ENCODE peak calls at places on chromosome 22, in eight cellular contexts. One of them, this sample, is unnamed.

GRCh38 chr22:44618400-44618799 is 83.6 kb upstream of the PRR5 start:
- DNase-seq in endothelial cell: no peak
- DNase-seq in body of pancreas: no peak
- DNase-seq in AG09319: no peak
- DNase-seq in HCT116: no peak
- DNase-seq in thoracic aorta: no peak
- DNase-seq in fibroblast of lung: no peak
- DNase-seq in OCI-LY7: no peak
- DNase-seq in this sample: no peak

GRCh38 chr22:19761022-19761499 is 483 bp downstream of the TBX1 start:
- DNase-seq in fibroblast of lung: no peak
- DNase-seq in HCT116: no peak
- DNase-seq in AG09319: no peak
- DNase-seq in endothelial cell: no peak
- DNase-seq in OCI-LY7: no peak
- DNase-seq in body of pancreas: no peak
- DNase-seq in thoracic aorta: no peak
- DNase-seq in this sample: no peak

GRCh38 chr22:49632199-49633009 is 195.3 kb downstream of the BRD1 start:
- DNase-seq in HCT116: peak; percentile 7
- DNase-seq in body of pancreas: peak; percentile 58
- DNase-seq in thoracic aorta: no peak
- DNase-seq in AG09319: no peak
- DNase-seq in fibroblast of lung: peak; percentile 41
- DNase-seq in endothelial cell: peak; percentile 83
- DNase-seq in OCI-LY7: no peak
- DNase-seq in this sample: peak; percentile 81

GRCh38 chr22:19824197-19825015 is 30.3 kb downstream of the GNB1L start:
- DNase-seq in thoracic aorta: no peak
- DNase-seq in body of pancreas: peak; percentile 9
- DNase-seq in OCI-LY7: no peak
- DNase-seq in endothelial cell: peak; percentile 1
- DNase-seq in fibroblast of lung: no peak
- DNase-seq in HCT116: no peak
- DNase-seq in AG09319: no peak
- DNase-seq in this sample: no peak

GRCh38 chr22:23121026-23121823 is 20.6 kb downstream of the RSPH14 start:
- DNase-seq in HCT116: no peak
- DNase-seq in endothelial cell: no peak
- DNase-seq in fibroblast of lung: peak; percentile 5
- DNase-seq in body of pancreas: no peak
- DNase-seq in AG09319: no peak
- DNase-seq in OCI-LY7: no peak
- DNase-seq in thoracic aorta: no peak
- DNase-seq in this sample: no peak

GRCh38 chr22:23829845-23830372 is 8.9 kb downstream of the DERL3 start:
- DNase-seq in fibroblast of lung: peak; percentile 81
- DNase-seq in HCT116: no peak
- DNase-seq in endothelial cell: no peak
- DNase-seq in AG09319: peak; percentile 84
- DNase-seq in thoracic aorta: no peak
- DNase-seq in body of pancreas: no peak
- DNase-seq in OCI-LY7: no peak
- DNase-seq in this sample: no peak

GRCh38 chr22:17862646-17863181 is 88.4 kb upstream of the BID start:
- DNase-seq in endothelial cell: no peak
- DNase-seq in OCI-LY7: no peak
- DNase-seq in body of pancreas: no peak
- DNase-seq in thoracic aorta: no peak
- DNase-seq in fibroblast of lung: peak; percentile 51
- DNase-seq in AG09319: no peak
- DNase-seq in HCT116: no peak
- DNase-seq in this sample: no peak

GRCh38 chr22:43777204-43777671 is 34.9 kb downstream of the EFCAB6 start:
- DNase-seq in body of pancreas: no peak
- DNase-seq in fibroblast of lung: peak; percentile 93
- DNase-seq in thoracic aorta: no peak
- DNase-seq in HCT116: no peak
- DNase-seq in endothelial cell: peak; percentile 16
- DNase-seq in AG09319: peak; percentile 48
- DNase-seq in OCI-LY7: no peak
- DNase-seq in this sample: no peak

GRCh38 chr22:41831828-41832552 is 915 bp upstream of the SREBF2 start:
- DNase-seq in HCT116: no peak
- DNase-seq in endothelial cell: no peak
- DNase-seq in OCI-LY7: no peak
- DNase-seq in body of pancreas: no peak
- DNase-seq in thoracic aorta: no peak
- DNase-seq in AG09319: no peak
- DNase-seq in fibroblast of lung: no peak
- DNase-seq in this sample: no peak

GRCh38 chr22:31629741-31630184 is 32.3 kb downstream of the PISD start:
- DNase-seq in endothelial cell: no peak
- DNase-seq in body of pancreas: no peak
- DNase-seq in HCT116: no peak
- DNase-seq in fibroblast of lung: no peak
- DNase-seq in thoracic aorta: no peak
- DNase-seq in OCI-LY7: peak; percentile 53
- DNase-seq in AG09319: no peak
- DNase-seq in this sample: no peak
- TF ChIP-seq CTCF in endothelial cell: no peak
- TF ChIP-seq CTCF in body of pancreas: no peak
- TF ChIP-seq CTCF in HCT116: no peak
- TF ChIP-seq CTCF in fibroblast of lung: no peak
- TF ChIP-seq CTCF in thoracic aorta: no peak
- TF ChIP-seq CTCF in OCI-LY7: peak; percentile 0
- TF ChIP-seq CTCF in AG09319: no peak
- TF ChIP-seq CTCF in this sample: no peak

GRCh38 chr22:27420186-27420816 is 381.3 kb downstream of the MN1 start:
- DNase-seq in fibroblast of lung: peak; percentile 49
- DNase-seq in thoracic aorta: no peak
- DNase-seq in endothelial cell: no peak
- DNase-seq in OCI-LY7: no peak
- DNase-seq in body of pancreas: no peak
- DNase-seq in AG09319: no peak
- DNase-seq in HCT116: no peak
- DNase-seq in this sample: no peak

GRCh38 chr22:27419473-27419872 is 382.1 kb downstream of the MN1 start:
- DNase-seq in OCI-LY7: no peak
- DNase-seq in endothelial cell: no peak
- DNase-seq in body of pancreas: no peak
- DNase-seq in HCT116: no peak
- DNase-seq in fibroblast of lung: peak; percentile 49
- DNase-seq in AG09319: no peak
- DNase-seq in thoracic aorta: no peak
- DNase-seq in this sample: no peak

GRCh38 chr22:27418261-27418660 is 383.3 kb downstream of the MN1 start:
- DNase-seq in endothelial cell: no peak
- DNase-seq in fibroblast of lung: no peak
- DNase-seq in OCI-LY7: no peak
- DNase-seq in HCT116: no peak
- DNase-seq in AG09319: no peak
- DNase-seq in thoracic aorta: no peak
- DNase-seq in body of pancreas: no peak
- DNase-seq in this sample: no peak

GRCh38 chr22:27413702-27414101 is 387.9 kb downstream of the MN1 start:
- DNase-seq in body of pancreas: no peak
- DNase-seq in thoracic aorta: no peak
- DNase-seq in endothelial cell: no peak
- DNase-seq in OCI-LY7: no peak
- DNase-seq in HCT116: no peak
- DNase-seq in fibroblast of lung: no peak
- DNase-seq in AG09319: no peak
- DNase-seq in this sample: no peak

DNA sequence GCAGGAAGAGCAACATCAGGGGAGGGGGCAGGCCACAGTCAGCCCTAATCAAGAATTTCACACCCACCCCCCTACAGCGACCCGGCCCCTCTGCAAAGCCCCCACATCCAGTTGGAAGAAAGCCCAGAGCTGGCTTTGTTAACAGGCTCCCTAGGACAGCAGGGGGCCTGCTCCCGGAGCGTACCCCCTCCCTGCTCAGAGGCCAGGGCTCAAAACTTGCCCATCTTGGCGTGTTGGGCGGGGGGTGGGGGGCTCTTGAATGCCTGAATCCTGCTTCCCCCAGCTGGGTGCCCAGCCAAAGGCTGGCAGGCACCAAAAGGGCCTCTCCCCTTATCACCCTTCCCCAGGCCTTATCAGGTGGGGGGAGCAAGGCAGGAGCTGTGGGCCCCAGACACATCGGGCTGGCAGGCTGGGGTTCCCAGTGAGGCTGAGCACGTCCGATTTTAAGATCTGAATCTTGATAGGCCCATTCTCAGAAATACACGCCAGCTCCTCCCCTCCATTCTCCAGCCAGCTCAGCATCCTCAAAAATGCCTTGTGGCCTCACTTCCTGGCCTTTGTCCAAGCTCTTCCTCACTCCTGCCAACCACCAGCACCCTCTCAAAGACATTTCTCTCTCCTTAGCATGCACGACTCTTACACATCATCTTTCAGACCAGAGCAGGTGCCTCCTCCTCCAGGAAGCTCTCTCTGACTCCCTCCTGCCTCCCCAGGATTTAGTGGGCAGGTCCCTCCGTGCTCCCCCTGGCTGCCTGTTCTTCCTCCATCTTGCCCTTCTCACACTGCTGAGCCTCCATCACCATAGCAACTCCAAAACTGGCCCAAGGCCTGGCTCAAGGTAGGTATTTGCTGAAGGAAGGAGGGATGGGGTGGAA is 384.8 kb downstream of the MN1 start:
- DNase-seq in AG09319: peak; percentile 74
- DNase-seq in HCT116: no peak
- DNase-seq in fibroblast of lung: peak; percentile 93
- DNase-seq in OCI-LY7: no peak
- DNase-seq in thoracic aorta: no peak
- DNase-seq in endothelial cell: no peak
- DNase-seq in body of pancreas: no peak
- DNase-seq in this sample: no peak
- TF ChIP-seq CTCF in AG09319: peak; percentile 9
- TF ChIP-seq CTCF in HCT116: no peak
- TF ChIP-seq CTCF in fibroblast of lung: no peak
- TF ChIP-seq CTCF in OCI-LY7: no peak
- TF ChIP-seq CTCF in thoracic aorta: no peak
- TF ChIP-seq CTCF in endothelial cell: no peak
- TF ChIP-seq CTCF in body of pancreas: no peak
- TF ChIP-seq CTCF in this sample: no peak

DNA sequence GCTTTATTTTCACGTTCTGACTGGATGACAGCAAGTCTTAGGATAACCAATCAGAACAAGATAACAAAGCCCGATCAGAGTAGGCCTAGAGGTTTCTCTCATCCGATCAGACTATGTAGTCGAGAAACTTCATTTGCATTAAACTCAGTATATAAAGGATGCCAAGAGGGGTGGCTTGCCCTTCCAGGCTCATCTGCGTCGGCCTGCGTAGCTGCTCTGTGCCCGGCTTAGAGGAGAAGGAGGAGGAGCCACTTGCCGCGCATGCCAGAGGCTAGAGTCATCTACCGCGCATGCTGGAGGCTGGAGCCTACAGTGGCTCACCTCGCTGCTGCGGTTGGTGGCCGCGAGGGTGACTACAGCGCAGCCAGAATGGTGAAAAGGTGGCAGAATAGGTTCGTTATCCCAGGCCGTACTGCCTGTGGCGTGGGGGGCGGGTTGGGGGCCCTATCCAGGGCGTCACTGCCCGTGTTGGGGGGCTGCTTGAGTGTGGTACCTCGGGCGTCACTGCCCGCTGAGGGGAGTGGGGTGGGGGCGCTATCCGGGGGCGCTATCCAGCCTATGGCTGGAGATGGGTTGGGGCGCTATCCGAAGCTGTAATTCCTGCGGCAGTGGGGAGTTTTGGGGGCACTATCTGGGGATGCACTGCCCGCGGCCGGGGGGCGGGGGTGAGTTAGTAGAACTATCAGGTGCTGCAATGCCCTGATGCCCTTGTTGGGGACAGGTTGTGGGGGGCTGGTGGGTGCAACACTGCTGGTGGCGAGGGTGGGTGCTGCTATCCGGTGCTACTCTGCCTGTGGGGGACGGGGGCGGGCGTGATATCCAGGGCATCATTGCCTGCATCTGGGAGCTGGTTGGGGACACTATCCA is at the start of gene RFPL2:
- DNase-seq in AG09319: no peak
- DNase-seq in endothelial cell: peak; percentile 62
- DNase-seq in HCT116: peak; percentile 66
- DNase-seq in thoracic aorta: no peak
- DNase-seq in OCI-LY7: no peak
- DNase-seq in body of pancreas: no peak
- DNase-seq in fibroblast of lung: peak; percentile 27
- DNase-seq in this sample: peak; percentile 79
- TF ChIP-seq CTCF in AG09319: no peak
- TF ChIP-seq CTCF in endothelial cell: no peak
- TF ChIP-seq CTCF in HCT116: no peak
- TF ChIP-seq CTCF in thoracic aorta: no peak
- TF ChIP-seq CTCF in OCI-LY7: no peak
- TF ChIP-seq CTCF in body of pancreas: no peak
- TF ChIP-seq CTCF in fibroblast of lung: no peak
- TF ChIP-seq CTCF in this sample: no peak

GRCh38 chr22:29359469-29359868 is 28.9 kb downstream of the AP1B1 start:
- DNase-seq in thoracic aorta: no peak
- DNase-seq in body of pancreas: peak; percentile 44
- DNase-seq in OCI-LY7: peak; percentile 37
- DNase-seq in endothelial cell: peak; percentile 54
- DNase-seq in HCT116: peak; percentile 16
- DNase-seq in AG09319: peak; percentile 14
- DNase-seq in fibroblast of lung: peak; percentile 54
- DNase-seq in this sample: peak; percentile 57
- TF ChIP-seq CTCF in thoracic aorta: peak; percentile 56
- TF ChIP-seq CTCF in body of pancreas: peak; percentile 62
- TF ChIP-seq CTCF in OCI-LY7: peak; percentile 71
- TF ChIP-seq CTCF in endothelial cell: no peak
- TF ChIP-seq CTCF in HCT116: peak; percentile 60
- TF ChIP-seq CTCF in AG09319: peak; percentile 79
- TF ChIP-seq CTCF in fibroblast of lung: peak; percentile 86
- TF ChIP-seq CTCF in this sample: peak; percentile 51

DNA sequence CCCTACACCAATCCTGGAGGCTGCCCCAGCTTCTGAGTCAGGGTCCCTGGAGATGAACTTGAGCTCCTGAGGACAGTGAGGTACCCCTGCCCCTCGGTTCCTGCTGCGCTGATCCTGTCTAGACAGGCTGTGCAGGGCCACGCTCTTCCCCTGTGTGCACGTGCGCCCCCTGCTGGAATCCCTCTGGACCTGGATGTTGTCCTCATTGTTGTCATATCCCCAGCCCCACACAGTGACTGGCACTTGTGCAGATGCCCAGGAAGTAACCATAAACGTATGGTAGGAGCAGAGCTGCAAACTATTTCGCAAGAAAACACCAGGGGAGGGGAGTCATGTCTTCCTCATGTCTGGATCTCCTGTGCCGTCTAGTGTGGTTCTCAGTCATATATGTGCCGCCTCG is 114.7 kb downstream of the CRYBB2 start:
- DNase-seq in AG09319: no peak
- DNase-seq in thoracic aorta: no peak
- DNase-seq in body of pancreas: peak; percentile 36
- DNase-seq in OCI-LY7: peak; percentile 65
- DNase-seq in fibroblast of lung: no peak
- DNase-seq in endothelial cell: peak; percentile 97
- DNase-seq in HCT116: peak; percentile 36
- DNase-seq in this sample: peak; percentile 78
- TF ChIP-seq CTCF in AG09319: peak; percentile 31
- TF ChIP-seq CTCF in thoracic aorta: no peak
- TF ChIP-seq CTCF in body of pancreas: peak; percentile 30
- TF ChIP-seq CTCF in OCI-LY7: peak; percentile 76
- TF ChIP-seq CTCF in fibroblast of lung: peak; percentile 23
- TF ChIP-seq CTCF in endothelial cell: peak; percentile 60
- TF ChIP-seq CTCF in HCT116: peak; percentile 49
- TF ChIP-seq CTCF in this sample: peak; percentile 58

GRCh38 chr22:50699754-50700386 is 27.2 kb downstream of the SHANK3 start:
- DNase-seq in thoracic aorta: no peak
- DNase-seq in body of pancreas: no peak
- DNase-seq in OCI-LY7: peak; percentile 34
- DNase-seq in AG09319: no peak
- DNase-seq in endothelial cell: no peak
- DNase-seq in fibroblast of lung: no peak
- DNase-seq in HCT116: no peak
- DNase-seq in this sample: no peak
- TF ChIP-seq CTCF in thoracic aorta: no peak
- TF ChIP-seq CTCF in body of pancreas: no peak
- TF ChIP-seq CTCF in OCI-LY7: peak; percentile 69
- TF ChIP-seq CTCF in AG09319: no peak
- TF ChIP-seq CTCF in endothelial cell: no peak
- TF ChIP-seq CTCF in fibroblast of lung: peak; percentile 24
- TF ChIP-seq CTCF in HCT116: no peak
- TF ChIP-seq CTCF in this sample: peak; percentile 22